ENCODE peak calls at places on chromosomes 13 and 19, in nine cellular contexts. B is NCI-H1105; F is heart left ventricle; D is CD4-positive, alpha-beta T cell; Q is CD8-positive, alpha-beta memory T cell; G is A549; W is fibroblast of pulmonary artery; T is NCI-H774; J is immature natural killer cell. S is an unnamed sample.

GRCh38 chr19:13053761-13054604 is 48.7 kb downstream of the LYL1 start:
- DNase-seq in B (no peak), F (peak; percentile 94), D (no peak), Q (no peak), G (no peak), W (peak; percentile 99), T (no peak), J (no peak), S (no peak)

GRCh38 chr19:50476224-50476942 is at the start of the genes EMC10 and GARIN5A:
- DNase-seq in B (peak; percentile 88), F (peak; percentile 91), D (peak; percentile 83), Q (peak; percentile 87), G (peak; percentile 99), W (peak; percentile 96), T (peak; percentile 92), J (peak; percentile 93), S (peak; percentile 36)

GRCh38 chr19:15534957-15535864 is 26.9 kb downstream of the CYP4F22 start:
- DNase-seq in B (no peak), F (no peak), D (no peak), Q (no peak), G (no peak), W (no peak), T (no peak), J (no peak), S (no peak)

GRCh38 chr13:92829930-92830329 is 396.7 kb upstream of the GPC6 start:
- DNase-seq in B (no peak), F (no peak), D (no peak), Q (no peak), G (no peak), W (no peak), T (no peak), J (no peak), S (no peak)

GRCh38 chr19:33688657-33688992 is 66.9 kb downstream of the CHST8 start:
- DNase-seq in B (no peak), F (no peak), D (no peak), Q (no peak), G (no peak), W (no peak), T (no peak), J (no peak), S (no peak)

GRCh38 chr13:43074824-43075510 is 51.6 kb downstream of the DNAJC15 start:
- DNase-seq in B (no peak), F (no peak), D (no peak), Q (no peak), G (no peak), W (no peak), T (no peak), J (no peak), S (no peak)

GRCh38 chr13:79126706-79127105 is 279.3 kb downstream of the RBM26 start:
- DNase-seq in B (no peak), F (no peak), D (no peak), Q (no peak), G (no peak), W (no peak), T (no peak), J (no peak), S (no peak)

GRCh38 chr13:46804391-46804815 is 7.4 kb upstream of the ESD start:
- DNase-seq in B (no peak), F (no peak), D (no peak), Q (no peak), G (peak; percentile 14), W (peak; percentile 82), T (no peak), J (no peak), S (no peak)

GRCh38 chr19:33248104-33248503 is 22.5 kb upstream of the SLC7A10 start:
- DNase-seq in B (no peak), F (no peak), D (no peak), Q (no peak), G (no peak), W (no peak), T (no peak), J (no peak), S (no peak)

GRCh38 chr19:33878136-33878535 is 81.5 kb downstream of the KCTD15 start:
- DNase-seq in B (no peak), F (no peak), D (no peak), Q (no peak), G (no peak), W (no peak), T (no peak), J (no peak), S (no peak)

GRCh38 chr13:33794576-33794975 is 23.4 kb upstream of the RFC3 start:
- DNase-seq in B (no peak), F (no peak), D (no peak), Q (no peak), G (no peak), W (peak; percentile 33), T (no peak), J (no peak), S (no peak)

GRCh38 chr19:858868-859843 is at the start of gene CFD:
- DNase-seq in B (no peak), F (peak; percentile 72), D (no peak), Q (no peak), G (no peak), W (no peak), T (no peak), J (no peak), S (peak; percentile 78)

GRCh38 chr13:37138169-37138568 is 32.7 kb upstream of the CSNK1A1L start:
- DNase-seq in B (no peak), F (no peak), D (no peak), Q (no peak), G (no peak), W (peak; percentile 44), T (no peak), J (no peak), S (no peak)

GRCh38 chr19:20186163-20186562 is 19.1 kb downstream of the ZNF486 start:
- DNase-seq in B (no peak), F (no peak), D (no peak), Q (no peak), G (no peak), W (no peak), T (no peak), J (no peak), S (no peak)

GRCh38 chr19:12783849-12784393 is 7.4 kb upstream of the JUNB start:
- DNase-seq in B (no peak), F (peak; percentile 82), D (no peak), Q (no peak), G (no peak), W (no peak), T (no peak), J (no peak), S (no peak)

GRCh38 chr19:54029930-54030490 is 33.7 kb downstream of the VSTM1 start:
- DNase-seq in B (no peak), F (peak; percentile 50), D (peak; percentile 46), Q (peak; percentile 28), G (peak; percentile 70), W (peak; percentile 82), T (no peak), J (peak; percentile 29), S (peak; percentile 33)

GRCh38 chr19:16070366-16070990 is 5.8 kb upstream of the TPM4 start:
- DNase-seq in B (no peak), F (peak; percentile 71), D (peak; percentile 85), Q (peak; percentile 76), G (peak; percentile 58), W (no peak), T (no peak), J (peak; percentile 69), S (peak; percentile 47)

GRCh38 chr19:13396256-13397080 is 109.8 kb downstream of the CACNA1A start:
- DNase-seq in B (no peak), F (no peak), D (no peak), Q (no peak), G (peak; percentile 27), W (peak; percentile 85), T (no peak), J (no peak), S (no peak)

GRCh38 chr19:18425515-18426415 is 6.6 kb downstream of the SSBP4 start:
- DNase-seq in B (no peak), F (peak; percentile 77), D (no peak), Q (no peak), G (no peak), W (peak; percentile 65), T (no peak), J (no peak), S (no peak)

GRCh38 chr13:71312923-71313322 is 554.1 kb downstream of the DACH1 start:
- DNase-seq in B (no peak), F (no peak), D (no peak), Q (no peak), G (no peak), W (no peak), T (no peak), J (no peak), S (no peak)

GRCh38 chr13:67383358-67383757 is 153.2 kb upstream of the PCDH9 start:
- DNase-seq in B (no peak), F (no peak), D (no peak), Q (no peak), G (no peak), W (peak; percentile 59), T (peak; percentile 52), J (no peak), S (no peak)

GRCh38 chr13:113413178-113413897 is 40.0 kb downstream of the ADPRHL1 start:
- DNase-seq in B (no peak), F (peak; percentile 20), D (no peak), Q (no peak), G (no peak), W (no peak), T (no peak), J (no peak), S (no peak)

GRCh38 chr13:51364404-51365008 is 25.0 kb downstream of the SERPINE3 start:
- DNase-seq in B (no peak), F (no peak), D (no peak), Q (no peak), G (no peak), W (peak; percentile 52), T (no peak), J (no peak), S (no peak)

GRCh38 chr13:90683711-90684131 is 663.8 kb upstream of the MIR17HG start:
- DNase-seq in B (no peak), F (no peak), D (no peak), Q (no peak), G (no peak), W (peak; percentile 77), T (no peak), J (no peak), S (no peak)

GRCh38 chr19:16038196-16038695 is 38.0 kb upstream of the TPM4 start:
- DNase-seq in B (no peak), F (no peak), D (no peak), Q (no peak), G (no peak), W (no peak), T (no peak), J (no peak), S (no peak)

GRCh38 chr19:56217039-56217949 is 15.2 kb downstream of the ZSCAN5C start:
- DNase-seq in B (no peak), F (peak; percentile 21), D (no peak), Q (no peak), G (no peak), W (peak; percentile 16), T (no peak), J (no peak), S (no peak)

GRCh38 chr13:100234006-100234405 is 145.1 kb downstream of the PCCA start:
- DNase-seq in B (peak; percentile 24), F (no peak), D (no peak), Q (no peak), G (no peak), W (no peak), T (peak; percentile 33), J (no peak), S (no peak)

GRCh38 chr13:108964601-108965000 is 335.2 kb downstream of the MYO16 start:
- DNase-seq in B (no peak), F (no peak), D (no peak), Q (no peak), G (no peak), W (no peak), T (no peak), J (no peak), S (no peak)

GRCh38 chr13:112968910-112969691 is at the start of gene MCF2L:
- DNase-seq in B (peak; percentile 73), F (peak; percentile 50), D (peak; percentile 66), Q (peak; percentile 43), G (peak; percentile 27), W (peak; percentile 54), T (peak; percentile 97), J (peak; percentile 62), S (no peak)

GRCh38 chr19:39154084-39154625 is 28.6 kb downstream of the PAK4 start:
- DNase-seq in B (no peak), F (no peak), D (no peak), Q (no peak), G (no peak), W (no peak), T (no peak), J (no peak), S (no peak)

S was measured in GF-D8.